ENCODE peak calls at places on chromosomes 7 and 10, in nine cellular contexts. J, B, M, O, I, Y, G, X and H are unnamed samples.

GRCh38 chr10:69409968-69410367 is 6.8 kb downstream of the TACR2 start:
- DNase-seq in Y (no peak), G (no peak), M (no peak), B (peak), I (peak), X (no peak), O (peak), J (no peak), H (no peak)

GRCh38 chr7:123557016-123557630 is 495 bp downstream of the NDUFA5 start:
- DNase-seq in M (peak), B (peak), J (no peak), O (peak), G (no peak), I (no peak), Y (no peak), X (no peak), H (no peak)

GRCh38 chr10:51501396-51501795 is 198.0 kb downstream of the CSTF2T start:
- DNase-seq in J (no peak), I (no peak), X (no peak), G (no peak), M (no peak), Y (no peak), B (no peak), O (peak), H (no peak)

GRCh38 chr10:109126541-109126940 is 796.8 kb downstream of the XPNPEP1 start:
- DNase-seq in X (no peak), O (no peak), B (no peak), Y (no peak), I (no peak), G (no peak), M (no peak), J (no peak), H (no peak)

GRCh38 chr10:13121500-13121854 is 21.5 kb downstream of the OPTN start:
- DNase-seq in O (no peak), I (no peak), X (no peak), M (no peak), J (no peak), G (no peak), Y (no peak), B (no peak), H (no peak)

GRCh38 chr10:14603539-14604102 is 171.1 kb downstream of the FAM107B start:
- DNase-seq in B (no peak), M (no peak), G (no peak), J (no peak), X (no peak), Y (no peak), O (no peak), I (peak), H (no peak)

GRCh38 chr10:97991875-97992274 is 38.5 kb downstream of the CRTAC1 start:
- DNase-seq in M (peak), J (no peak), X (peak), Y (peak), G (no peak), I (peak), O (peak), B (peak), H (peak)

GRCh38 chr7:50497068-50497642 is 47.0 kb upstream of the FIGNL1 start:
- DNase-seq in B (peak), Y (peak), M (peak), O (peak), G (no peak), I (peak), J (no peak), X (peak), H (no peak)

GRCh38 chr7:76294344-76295024 is 8.0 kb upstream of the HSPB1 start:
- DNase-seq in M (peak), B (peak), I (peak), Y (peak), G (peak), J (peak), X (peak), O (peak), H (peak)

GRCh38 chr7:44667190-44667589 is 60.8 kb downstream of the OGDH start:
- DNase-seq in I (no peak), M (no peak), B (no peak), O (no peak), G (no peak), X (no peak), Y (no peak), J (no peak), H (no peak)

GRCh38 chr10:114767101-114767588 is 54.4 kb upstream of the FHIP2A start:
- DNase-seq in M (peak), Y (peak), X (peak), I (peak), O (peak), B (peak), G (no peak), J (no peak), H (no peak)

GRCh38 chr7:111390000-111390399 is 172.3 kb downstream of the IMMP2L start:
- DNase-seq in M (no peak), X (no peak), G (no peak), J (no peak), O (no peak), Y (no peak), I (no peak), B (no peak), H (no peak)

GRCh38 chr10:325282-325681 is 190.0 kb downstream of the ZMYND11 start:
- DNase-seq in M (no peak), G (no peak), B (no peak), O (no peak), X (no peak), I (no peak), Y (no peak), J (no peak), H (no peak)

GRCh38 chr10:326350-326749 is 191.1 kb downstream of the ZMYND11 start:
- DNase-seq in X (no peak), G (no peak), J (no peak), B (no peak), I (no peak), Y (no peak), M (no peak), O (no peak), H (no peak)

GRCh38 chr10:320787-321186 is 185.5 kb downstream of the ZMYND11 start:
- DNase-seq in I (no peak), B (no peak), G (no peak), M (no peak), J (no peak), X (no peak), O (no peak), Y (no peak), H (no peak)

GRCh38 chr10:324593-324992 is 189.3 kb downstream of the ZMYND11 start:
- DNase-seq in M (no peak), I (no peak), J (no peak), B (no peak), G (peak), O (no peak), Y (no peak), X (no peak), H (no peak)

GRCh38 chr10:323651-324293 is 188.5 kb downstream of the ZMYND11 start:
- DNase-seq in X (peak), Y (peak), I (peak), G (peak), O (peak), M (peak), B (peak), J (peak), H (peak)
- H3K4me3 ChIP-seq in X (peak), Y (no peak), I (no peak), G (no peak), O (peak), M (peak), B (peak), J (peak), H (no peak)

GRCh38 chr10:28393956-28394568 is 91.2 kb upstream of the MPP7 start:
- DNase-seq in I (peak), O (peak), M (peak), X (peak), B (peak), Y (peak), G (peak), J (peak), H (peak)
- TF ChIP-seq CTCF in I (peak), O (peak), M (peak), X (peak), B (peak), Y (peak), G (peak), J (peak), H (peak)

GRCh38 chr7:102990642-102991041 is 77.8 kb downstream of the LRRC17 start:
- DNase-seq in B (no peak), G (no peak), J (no peak), M (no peak), I (no peak), Y (no peak), X (no peak), O (no peak), H (no peak)
- H3K4me3 ChIP-seq in B (no peak), G (no peak), J (no peak), M (no peak), I (no peak), Y (no peak), X (no peak), O (no peak), H (no peak)

GRCh38 chr7:117372073-117372472 is 49.2 kb upstream of the WNT2 start:
- DNase-seq in M (no peak), I (no peak), O (no peak), J (no peak), B (no peak), X (no peak), Y (no peak), G (no peak), H (no peak)

GRCh38 chr7:117381357-117381756 is 45.9 kb downstream of the ASZ1 start:
- DNase-seq in I (no peak), X (no peak), Y (no peak), J (no peak), G (no peak), O (no peak), B (no peak), M (peak), H (no peak)

DNA sequence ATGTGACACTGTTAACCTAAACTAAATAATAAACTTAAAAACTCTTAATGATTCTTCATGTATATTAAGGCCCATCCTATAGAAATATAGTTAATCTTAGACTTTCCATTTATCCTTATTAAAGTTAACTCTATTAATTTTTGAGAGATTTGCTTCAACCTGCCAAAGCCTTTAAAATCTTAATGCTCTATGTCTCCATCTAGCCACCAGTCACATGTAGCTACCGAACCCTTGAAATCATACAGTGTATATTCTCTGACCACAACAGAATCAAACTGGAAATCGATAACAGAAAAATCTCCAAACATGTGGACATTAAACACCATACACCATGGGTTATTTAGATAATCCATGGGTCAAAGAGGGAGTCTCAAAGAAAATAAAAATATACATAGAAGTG is 51.9 kb downstream of the ASZ1 start:
- DNase-seq in M (peak), Y (peak), J (no peak), B (peak), O (peak), X (no peak), I (peak), G (no peak), H (no peak)
- TF ChIP-seq CTCF in M (peak), Y (peak), J (peak), B (peak), O (peak), X (peak), I (peak), G (no peak), H (peak)